ENCODE peak calls at places on chromosomes 16 and 17, in eight cellular contexts. C is NCI-H345, M is PC-3, W is GM12892, N is ecto neural progenitor cell, H is stomach, K is left ventricle myocardium superior, Z is T-helper 17 cell. L is an unnamed sample.

GRCh38 chr16:88479795-88480760 is 27.0 kb downstream of the ZFPM1 start:
- DNase-seq in C (no peak), M (no peak), H (peak), K (peak), W (no peak), N (no peak), Z (no peak), L (peak)

GRCh38 chr16:64864232-64864803 is 257.5 kb downstream of the CDH11 start:
- DNase-seq in W (no peak), C (no peak), H (no peak), K (no peak), N (no peak), M (peak), Z (no peak), L (peak)

GRCh38 chr16:20303012-20303411 is 24.3 kb downstream of the GP2 start:
- DNase-seq in M (no peak), K (no peak), Z (no peak), N (no peak), C (no peak), W (no peak), H (no peak), L (no peak)

GRCh38 chr17:14604920-14605599 is 304.2 kb downstream of the HS3ST3B1 start:
- DNase-seq in K (peak), W (no peak), H (no peak), N (no peak), C (no peak), Z (no peak), M (no peak), L (no peak)

GRCh38 chr17:4187076-4187475 is 44.1 kb downstream of the CYB5D2 start:
- DNase-seq in Z (no peak), M (no peak), H (no peak), K (no peak), W (no peak), N (no peak), C (no peak), L (no peak)

GRCh38 chr17:2094891-2095535 is 40.1 kb downstream of the HIC1 start:
- DNase-seq in H (peak), C (no peak), K (peak), M (peak), Z (no peak), W (no peak), N (peak), L (peak)

GRCh38 chr17:77462553-77463497 is 322.1 kb downstream of the SEC14L1 start:
- DNase-seq in K (no peak), W (no peak), Z (no peak), C (no peak), H (no peak), N (no peak), M (no peak), L (no peak)

GRCh38 chr16:25449802-25450201 is 192.2 kb upstream of the ZKSCAN2 start:
- DNase-seq in H (no peak), K (no peak), W (no peak), C (no peak), M (no peak), N (no peak), Z (no peak), L (no peak)

GRCh38 chr17:2436516-2436915 is 35.7 kb upstream of the MNT start:
- DNase-seq in Z (no peak), H (no peak), M (no peak), N (no peak), K (no peak), C (peak), W (no peak), L (peak)

GRCh38 chr17:9021158-9021984 is at the start of gene NTN1:
- DNase-seq in K (peak), C (peak), W (peak), H (peak), Z (peak), M (peak), N (peak), L (peak)

GRCh38 chr16:69799601-69800000 is 37.5 kb downstream of the WWP2 start:
- DNase-seq in M (no peak), N (no peak), Z (no peak), W (no peak), C (no peak), K (no peak), H (no peak), L (no peak)

GRCh38 chr16:87696796-87697195 is 69.0 kb downstream of the KLHDC4 start:
- DNase-seq in C (no peak), K (no peak), Z (no peak), M (no peak), H (no peak), W (no peak), N (no peak), L (no peak)

GRCh38 chr17:34139996-34140395 is 115.1 kb upstream of the CCL2 start:
- DNase-seq in W (no peak), Z (no peak), N (no peak), H (no peak), C (peak), M (no peak), K (no peak), L (peak)

GRCh38 chr16:30977502-30977901 is 7.5 kb upstream of the HSD3B7 start:
- DNase-seq in H (no peak), W (no peak), M (no peak), C (no peak), N (no peak), K (no peak), Z (no peak), L (peak)

GRCh38 chr17:35612924-35613521 is 25.9 kb downstream of the AP2B1 start:
- DNase-seq in N (no peak), M (peak), H (peak), K (peak), Z (no peak), W (no peak), C (peak), L (peak)

GRCh38 chr16:30095166-30096078 is 591 bp downstream of the YPEL3 start:
- DNase-seq in N (no peak), K (peak), H (no peak), C (no peak), M (no peak), W (no peak), Z (no peak), L (peak)

GRCh38 chr16:82011199-82011641 is at the start of gene SDR42E1:
- DNase-seq in W (peak), N (no peak), C (no peak), Z (peak), K (peak), M (no peak), H (peak), L (peak)

GRCh38 chr17:2990396-2990795 is 73.0 kb downstream of the OR1D5 start:
- DNase-seq in K (no peak), M (no peak), H (peak), W (no peak), N (peak), C (no peak), Z (no peak), L (no peak)

GRCh38 chr17:34206569-34206968 is 48.5 kb upstream of the CCL2 start:
- DNase-seq in N (no peak), W (no peak), M (no peak), K (no peak), Z (no peak), C (no peak), H (no peak), L (no peak)

GRCh38 chr16:87324411-87325275 is 7.5 kb upstream of the C16orf95 start:
- DNase-seq in C (peak), M (peak), Z (peak), N (peak), W (peak), H (no peak), K (no peak), L (peak)

GRCh38 chr17:77771145-77771544 is 187.4 kb upstream of the TNRC6C start:
- DNase-seq in Z (no peak), N (peak), W (no peak), K (no peak), M (no peak), C (no peak), H (no peak), L (no peak)

GRCh38 chr17:39684369-39685043 is 3.4 kb downstream of the PGAP3 start:
- DNase-seq in N (no peak), M (no peak), C (no peak), Z (no peak), H (no peak), K (peak), W (no peak), L (no peak)

GRCh38 chr17:43698678-43699437 is 37.1 kb upstream of the MEOX1 start:
- DNase-seq in N (no peak), C (no peak), W (no peak), Z (no peak), K (no peak), M (peak), H (no peak), L (no peak)

GRCh38 chr16:324451-325334 is 27.8 kb downstream of the AXIN1 start:
- DNase-seq in M (no peak), N (no peak), H (no peak), C (no peak), Z (peak), K (peak), W (peak), L (peak)

GRCh38 chr16:72986011-72986410 is 61.9 kb downstream of the ZFHX3 start:
- DNase-seq in W (no peak), K (peak), H (no peak), N (no peak), C (no peak), M (no peak), Z (no peak), L (peak)